ENCODE peak calls at places on chromosomes 16 and 17, in six cellular contexts. C is K562, K is GM12892, F is HepG2, E is GM12878, H is H1. T is an unnamed sample.

GRCh38 chr16:86931410-86931941 is 353.1 kb downstream of the FOXL1 start:
- DNase-seq in H (no peak), K (no peak), F (no peak), E (no peak), C (peak), T (no peak)

GRCh38 chr16:89103156-89103555 is 9.5 kb downstream of the ACSF3 start:
- DNase-seq in C (no peak), E (no peak), K (no peak), H (no peak), F (no peak), T (no peak)

GRCh38 chr17:18160128-18160856 is 23.3 kb upstream of the ALKBH5 start:
- DNase-seq in F (no peak), E (no peak), K (no peak), C (no peak), H (no peak), T (no peak)

GRCh38 chr17:65902165-65902564 is 289.8 kb downstream of the CEP112 start:
- DNase-seq in C (no peak), E (no peak), H (no peak), F (no peak), K (no peak), T (no peak)

GRCh38 chr17:71071837-71072236 is 902.5 kb downstream of the KCNJ2 start:
- DNase-seq in K (no peak), E (no peak), F (peak), C (no peak), H (no peak), T (no peak)

GRCh38 chr16:58931436-58931835 is 197.3 kb upstream of the GOT2 start:
- DNase-seq in K (no peak), C (no peak), H (no peak), E (no peak), F (no peak), T (no peak)

GRCh38 chr17:40323731-40324650 is 15.0 kb downstream of the RARA start:
- DNase-seq in K (no peak), E (no peak), H (no peak), C (no peak), F (no peak), T (no peak)

GRCh38 chr17:33241390-33241789 is 51.7 kb downstream of the ASIC2 start:
- DNase-seq in F (no peak), K (no peak), H (no peak), E (no peak), C (no peak), T (no peak)

GRCh38 chr17:17987901-17988300 is 15.2 kb downstream of the DRC3 start:
- DNase-seq in K (no peak), H (no peak), E (no peak), C (no peak), F (no peak), T (no peak)

GRCh38 chr16:17951273-17951845 is 385.2 kb downstream of the NPIPA8 start:
- DNase-seq in E (no peak), K (no peak), F (no peak), H (no peak), C (no peak), T (no peak)

GRCh38 chr16:80527297-80527696 is 13.5 kb upstream of the DYNLRB2 start:
- DNase-seq in H (no peak), F (peak), E (no peak), C (no peak), K (peak), T (peak)

GRCh38 chr16:82832861-82833260 is 206.1 kb downstream of the CDH13 start:
- DNase-seq in K (no peak), E (no peak), H (no peak), F (no peak), C (no peak), T (no peak)

GRCh38 chr16:8863594-8864424 is 5.0 kb downstream of the CARHSP1 start:
- DNase-seq in E (no peak), C (peak), H (no peak), F (peak), K (no peak), T (no peak)

GRCh38 chr17:50214986-50215730 is 13.7 kb upstream of the COL1A1 start:
- DNase-seq in C (no peak), E (no peak), F (no peak), H (no peak), K (no peak), T (no peak)

GRCh38 chr17:34269969-34270368 is at the start of gene CCL7:
- DNase-seq in C (no peak), K (no peak), E (no peak), H (no peak), F (no peak), T (no peak)

GRCh38 chr16:52450906-52451305 is 96.0 kb downstream of the TOX3 start:
- DNase-seq in K (no peak), C (no peak), H (no peak), F (no peak), E (no peak), T (no peak)

DNA sequence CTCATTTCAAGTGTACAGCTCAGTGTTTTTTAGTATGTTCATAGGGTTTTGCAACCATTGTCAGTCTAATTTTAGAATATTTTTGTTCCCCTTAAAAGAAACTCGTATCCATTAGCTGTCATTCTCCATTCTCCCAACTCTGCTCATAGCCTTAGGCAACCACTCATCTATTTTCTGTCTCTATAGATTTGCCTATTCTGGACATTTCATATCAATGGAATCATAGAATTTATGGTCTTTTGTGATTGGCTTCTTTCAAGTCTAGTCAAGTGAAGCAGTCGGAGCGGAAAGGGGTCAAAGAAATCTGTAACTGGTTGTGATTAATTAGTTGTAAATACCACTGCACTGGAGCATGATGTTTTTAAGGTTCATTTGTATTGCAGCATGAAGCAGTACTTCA is 42.0 kb downstream of the TANGO6 start:
- DNase-seq in F (no peak), E (no peak), H (no peak), K (no peak), C (no peak), T (no peak)
- TF ChIP-seq TAF1 in F (no peak), E (no peak), H (no peak), K (no peak), C (no peak), T (no peak)

GRCh38 chr17:59838196-59838911 is 54.4 kb downstream of the TUBD1 start:
- DNase-seq in K (no peak), H (no peak), C (no peak), F (no peak), E (no peak), T (no peak)
- TF ChIP-seq POLR2A in K (peak), H (peak), C (peak), F (no peak), E (peak), T (no peak)

GRCh38 chr17:2241823-2242222 is 61.8 kb downstream of the SMG6 start:
- DNase-seq in E (no peak), C (no peak), H (no peak), K (no peak), F (no peak), T (no peak)

GRCh38 chr17:2239170-2239551 is 64.4 kb downstream of the SMG6 start:
- DNase-seq in K (no peak), C (no peak), E (no peak), F (no peak), H (no peak), T (no peak)

GRCh38 chr17:2238432-2239169 is 65.0 kb downstream of the SMG6 start:
- DNase-seq in C (no peak), K (peak), H (no peak), F (no peak), E (peak), T (no peak)

GRCh38 chr17:2240541-2240940 is 63.0 kb downstream of the SMG6 start:
- DNase-seq in K (no peak), F (no peak), E (no peak), C (no peak), H (no peak), T (no peak)

DNA sequence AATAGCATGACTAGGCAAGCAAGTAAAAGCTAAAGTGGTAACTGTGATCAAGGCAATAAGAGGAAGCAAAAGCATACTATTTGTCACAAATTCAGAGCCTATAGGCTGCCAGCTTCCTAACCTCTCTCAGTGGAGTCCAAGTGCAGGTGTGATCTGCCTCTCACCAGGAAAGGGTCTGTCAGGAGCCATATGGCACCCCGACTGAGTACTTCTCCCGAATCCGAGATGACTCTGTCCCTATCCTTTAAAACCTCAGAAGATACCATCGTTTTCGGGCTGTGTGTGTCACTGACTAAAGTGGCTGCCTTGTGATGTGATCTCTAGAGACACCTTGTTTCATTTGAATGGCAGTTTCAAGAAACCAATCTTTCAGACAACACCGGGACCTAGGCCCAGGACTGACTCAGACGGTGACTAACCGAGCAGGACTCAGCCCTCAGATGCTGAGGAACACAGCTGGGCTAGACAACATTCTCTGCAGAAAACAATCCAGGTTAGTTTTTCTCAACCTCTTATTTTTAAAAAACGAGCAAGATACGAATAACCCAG is 63.6 kb downstream of the SMG6 start:
- DNase-seq in K (peak), E (peak), H (no peak), F (no peak), C (no peak), T (no peak)
- TF ChIP-seq TAF1 in K (no peak), E (peak), H (no peak), F (no peak), C (no peak), T (peak)

DNA sequence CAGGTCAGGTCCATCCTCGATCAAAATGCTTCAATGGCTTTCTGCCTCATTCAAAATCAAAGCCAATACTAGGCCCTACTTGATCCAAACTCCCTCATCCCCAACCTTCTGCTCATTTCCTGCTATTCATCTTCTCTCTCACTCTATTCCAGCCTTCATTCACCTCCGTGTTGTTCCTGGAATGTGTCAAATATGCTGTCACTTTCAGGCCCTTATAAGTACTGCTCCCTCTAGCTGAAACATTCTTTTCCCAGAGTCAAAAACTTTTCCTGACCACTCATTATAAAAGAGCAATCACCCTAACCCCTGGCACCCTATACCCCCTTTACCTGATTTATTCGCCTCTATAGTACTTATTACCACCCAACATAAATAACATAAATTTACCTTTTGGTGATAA is 303.7 kb upstream of the PMFBP1 start:
- DNase-seq in E (no peak), C (no peak), H (no peak), K (no peak), F (no peak), T (no peak)
- TF ChIP-seq POLR2A in E (no peak), C (no peak), H (no peak), K (no peak), F (no peak), T (no peak)

DNA sequence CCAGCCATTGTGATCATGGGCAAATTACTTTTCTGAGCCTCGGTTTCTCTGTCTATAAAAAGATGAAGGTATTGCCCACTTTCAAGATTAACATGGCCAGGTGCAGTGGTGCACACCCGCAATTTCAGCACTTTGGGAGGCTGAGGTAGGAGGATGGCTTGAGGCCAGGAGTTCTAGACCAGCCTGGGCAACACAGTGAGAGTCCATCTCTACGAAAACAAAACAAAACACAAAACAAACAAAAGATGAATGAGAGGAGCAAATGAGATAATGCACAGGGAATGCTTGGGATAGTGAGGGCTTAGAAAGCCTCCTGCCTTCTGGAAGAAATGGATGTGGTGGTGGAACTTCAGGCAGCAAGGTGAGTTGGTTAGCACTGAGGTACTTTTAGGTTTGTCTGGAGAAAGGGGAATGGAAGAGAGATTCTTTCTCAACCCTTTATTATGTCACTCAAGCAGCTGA is 8.5 kb downstream of the ADGRG3 start:
- DNase-seq in H (no peak), K (no peak), E (no peak), C (no peak), F (peak), T (no peak)
- TF ChIP-seq TAF1 in H (no peak), K (no peak), E (no peak), C (no peak), F (no peak), T (no peak)

DNA sequence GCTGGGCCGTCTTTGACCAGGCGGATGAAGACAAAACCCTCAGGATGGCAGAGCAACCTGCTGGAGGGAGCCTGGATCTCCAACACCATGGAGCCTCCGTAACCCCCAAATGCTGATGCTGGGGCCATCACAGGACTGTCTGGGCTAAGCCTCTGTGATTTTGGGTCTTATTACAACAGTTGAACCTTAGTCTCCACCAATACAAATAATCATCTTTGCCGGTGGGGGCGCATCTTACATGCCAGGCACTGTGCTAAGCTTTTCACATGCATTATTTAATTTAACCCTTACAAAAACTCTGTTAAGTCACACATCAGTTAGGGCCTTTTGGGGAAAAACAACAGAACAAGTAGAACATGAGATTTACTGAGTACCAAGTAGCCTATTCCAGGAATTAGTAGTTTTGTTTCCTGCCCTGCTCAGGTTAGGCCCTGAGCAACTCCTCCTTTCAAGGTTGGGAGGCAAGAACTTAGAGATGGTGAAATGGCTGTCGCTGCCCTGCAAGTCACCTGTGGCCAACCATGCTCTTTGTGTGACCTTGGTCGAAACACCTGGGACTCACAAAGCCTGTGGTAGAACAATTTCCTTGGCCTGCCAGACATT is 8.9 kb upstream of the ITGAM start:
- DNase-seq in K (no peak), C (peak), F (no peak), H (no peak), E (no peak), T (no peak)
- TF ChIP-seq POLR2A in K (no peak), C (no peak), F (no peak), H (no peak), E (no peak), T (no peak)

GRCh38 chr17:41966453-41967140 is at the start of gene CNP:
- DNase-seq in E (peak), F (peak), C (peak), H (no peak), K (peak), T (peak)
- TF ChIP-seq TAF1 in E (peak), F (peak), C (peak), H (peak), K (peak), T (no peak)

GRCh38 chr17:74211929-74212261 is 1.5 kb upstream of the TTYH2 start:
- DNase-seq in F (no peak), C (no peak), H (no peak), E (no peak), K (no peak), T (no peak)

GRCh38 chr17:74213897-74214386 is 571 bp downstream of the TTYH2 start:
- DNase-seq in K (no peak), F (no peak), C (no peak), H (no peak), E (no peak), T (no peak)

GRCh38 chr17:74212262-74212912 is 984 bp upstream of the TTYH2 start:
- DNase-seq in C (peak), E (no peak), K (no peak), F (no peak), H (no peak), T (no peak)

GRCh38 chr17:74214642-74215331 is 1.4 kb downstream of the TTYH2 start:
- DNase-seq in H (no peak), E (no peak), K (no peak), F (no peak), C (no peak), T (no peak)

DNA sequence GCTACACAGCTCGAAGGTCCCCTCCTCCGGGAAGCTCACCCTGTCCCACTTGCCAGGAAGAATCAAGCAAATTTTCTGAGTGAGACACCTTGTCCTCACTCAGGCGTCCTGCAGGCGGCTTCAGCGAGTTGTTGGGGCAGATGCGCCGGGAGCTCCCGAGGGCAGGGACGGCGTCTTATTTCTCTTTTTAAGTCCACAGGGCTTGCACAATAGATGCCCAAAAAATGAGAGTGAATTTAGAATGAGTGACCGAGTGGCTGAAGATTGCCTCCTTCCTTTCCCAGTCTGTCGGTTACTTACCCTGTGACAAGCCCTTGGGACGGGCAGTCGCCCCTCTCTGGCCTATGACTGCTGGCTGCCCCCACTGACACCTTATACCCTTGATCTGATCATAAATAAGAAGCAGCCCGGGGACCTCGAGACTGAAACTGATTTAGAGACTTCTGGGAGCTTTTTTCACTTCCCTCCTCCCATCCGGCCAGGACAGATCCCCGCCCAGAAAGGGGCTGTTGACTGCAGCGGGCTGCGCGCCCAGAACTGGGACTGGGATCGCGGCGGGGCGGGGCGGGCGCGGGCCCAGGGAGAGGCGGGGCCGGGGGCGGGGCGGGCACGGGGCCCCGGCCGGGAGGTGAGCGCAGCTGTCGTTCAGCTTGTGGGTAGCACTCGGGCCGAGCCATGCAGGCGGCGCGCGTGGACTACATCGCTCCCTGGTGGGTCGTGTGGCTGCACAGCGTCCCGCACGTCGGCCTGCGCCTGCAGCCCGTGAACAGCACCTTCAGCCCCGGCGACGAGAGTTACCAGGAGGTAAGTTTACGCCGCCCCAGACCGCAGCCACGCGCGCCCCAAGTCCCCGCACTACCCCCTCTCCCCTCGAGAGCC is at the start of gene TTYH2:
- DNase-seq in K (peak), C (peak), H (no peak), E (no peak), F (peak), T (peak)
- TF ChIP-seq POLR2A in K (peak), C (no peak), H (no peak), E (peak), F (no peak), T (no peak)

T was measured in GM12891.